ENCODE peak calls at places on chromosomes 16 and 17, in eight cellular contexts. C is GM19239; X is A549; Z is stomach; T is posterior vena cava; Y is stimulated activated CD4-positive, alpha-beta T cell treated with anti-CD3 and anti-CD28 coated beads, Interleukin-15, amount 100 ng/mL, for 1 hour; J is breast epithelium; S is T-cell. K is an unnamed sample.

GRCh38 chr16:46895399-46896313 is 11.5 kb downstream of the GPT2 start:
- DNase-seq in C (no peak), X (no peak), Z (peak), T (no peak), Y (no peak), J (no peak), S (no peak), K (no peak)

GRCh38 chr17:29757788-29758187 is 135.1 kb upstream of the CORO6 start:
- DNase-seq in C (no peak), X (no peak), Z (no peak), T (no peak), Y (no peak), J (no peak), S (no peak), K (no peak)

GRCh38 chr17:59378621-59379194 is 47.3 kb downstream of the YPEL2 start:
- DNase-seq in C (no peak), X (no peak), Z (no peak), T (no peak), Y (no peak), J (no peak), S (no peak), K (no peak)

GRCh38 chr17:81044764-81045589 is 10.0 kb downstream of the BAIAP2 start:
- DNase-seq in C (no peak), X (no peak), Z (peak), T (peak), Y (no peak), J (peak), S (no peak), K (no peak)

GRCh38 chr17:31357831-31358400 is 33.6 kb upstream of the RAB11FIP4 start:
- DNase-seq in C (no peak), X (no peak), Z (no peak), T (no peak), Y (no peak), J (no peak), S (no peak), K (no peak)

GRCh38 chr17:48996696-48997102 is 486 bp upstream of the IGF2BP1 start:
- DNase-seq in C (no peak), X (no peak), Z (no peak), T (no peak), Y (no peak), J (no peak), S (no peak), K (peak)

GRCh38 chr16:11781773-11782172 is 15.3 kb downstream of the ZC3H7A start:
- DNase-seq in C (no peak), X (no peak), Z (no peak), T (no peak), Y (no peak), J (no peak), S (no peak), K (no peak)

GRCh38 chr16:54928016-54928356 is 2.7 kb upstream of the IRX5 start:
- DNase-seq in C (no peak), X (no peak), Z (no peak), T (no peak), Y (no peak), J (no peak), S (no peak), K (no peak)

GRCh38 chr17:8185580-8186445 is 4.2 kb downstream of the BORCS6 start:
- DNase-seq in C (no peak), X (peak), Z (peak), T (peak), Y (peak), J (peak), S (peak), K (peak)

GRCh38 chr16:85202631-85203461 is 90.6 kb upstream of the CIBAR2 start:
- DNase-seq in C (no peak), X (no peak), Z (peak), T (peak), Y (no peak), J (no peak), S (no peak), K (no peak)

GRCh38 chr17:6596941-6597340 is 40.6 kb upstream of the PITPNM3 start:
- DNase-seq in C (no peak), X (no peak), Z (no peak), T (no peak), Y (no peak), J (no peak), S (no peak), K (no peak)

GRCh38 chr17:49703557-49704277 is 4.0 kb downstream of the SLC35B1 start:
- DNase-seq in C (no peak), X (peak), Z (no peak), T (no peak), Y (no peak), J (no peak), S (no peak), K (no peak)

GRCh38 chr16:30434852-30435251 is 5.0 kb upstream of the DCTPP1 start:
- DNase-seq in C (no peak), X (no peak), Z (no peak), T (no peak), Y (no peak), J (no peak), S (no peak), K (no peak)

GRCh38 chr16:56372938-56373337 is 52.4 kb downstream of the AMFR start:
- DNase-seq in C (no peak), X (no peak), Z (no peak), T (no peak), Y (no peak), J (no peak), S (no peak), K (no peak)

GRCh38 chr16:2084688-2085625 is 37.2 kb downstream of the TSC2 start:
- DNase-seq in C (no peak), X (no peak), Z (no peak), T (no peak), Y (no peak), J (no peak), S (no peak), K (no peak)

GRCh38 chr16:67773099-67773498 is 33.3 kb downstream of the RANBP10 start:
- DNase-seq in C (no peak), X (no peak), Z (no peak), T (no peak), Y (no peak), J (no peak), S (no peak), K (no peak)

GRCh38 chr17:32943647-32944191 is 15.8 kb downstream of the TMEM98 start:
- DNase-seq in C (no peak), X (no peak), Z (no peak), T (no peak), Y (no peak), J (no peak), S (no peak), K (no peak)

GRCh38 chr17:22142091-22142490 is 449.8 kb downstream of the KCNJ18 start:
- DNase-seq in C (no peak), X (no peak), Z (no peak), T (no peak), Y (no peak), J (no peak), S (no peak), K (no peak)

GRCh38 chr17:79408251-79408650 is 202.6 kb downstream of the RBFOX3 start:
- DNase-seq in C (no peak), X (no peak), Z (no peak), T (no peak), Y (no peak), J (no peak), S (no peak), K (no peak)

GRCh38 chr17:50213026-50214015 is 11.9 kb upstream of the COL1A1 start:
- DNase-seq in C (peak), X (no peak), Z (peak), T (no peak), Y (no peak), J (no peak), S (peak), K (peak)

GRCh38 chr17:72590382-72590781 is 469.6 kb downstream of the SOX9 start:
- DNase-seq in C (no peak), X (peak), Z (no peak), T (no peak), Y (no peak), J (no peak), S (no peak), K (no peak)

GRCh38 chr16:3861808-3862451 is 18.6 kb downstream of the CREBBP start:
- DNase-seq in C (no peak), X (no peak), Z (no peak), T (no peak), Y (no peak), J (no peak), S (no peak), K (no peak)